ENCODE peak calls at places on chromosomes 4 and X, in nine cellular contexts. L is transverse colon, D is IMR-90, T is heart left ventricle, A is upper lobe of left lung, E is HepG2, H is HCT116, X is A549, K is ovary. V is an unnamed sample.
A peak's percentile ranks its signal among the peaks of the same experiment; 100 is the strongest.

GRCh38 chr4:1207603-1208265 is 35.4 kb upstream of the SPON2 start:
- DNase-seq in L (peak; percentile 58), D (peak; percentile 87), T (peak; percentile 83), A (peak; percentile 28), E (no peak), H (no peak), X (no peak), K (peak; percentile 81), V (peak; percentile 34)

GRCh38 chr4:40246938-40247337 is 50.1 kb downstream of the RHOH start:
- DNase-seq in L (no peak), D (no peak), T (no peak), A (no peak), E (no peak), H (no peak), X (no peak), K (no peak), V (no peak)

GRCh38 chrX:21741869-21742701 is 15.8 kb downstream of the SMPX start:
- DNase-seq in L (no peak), D (no peak), T (no peak), A (no peak), E (no peak), H (no peak), X (no peak), K (no peak), V (no peak)

GRCh38 chrX:13911581-13911980 is 94.7 kb upstream of the GPM6B start:
- DNase-seq in L (no peak), D (peak; percentile 74), T (no peak), A (no peak), E (no peak), H (no peak), X (no peak), K (no peak), V (no peak)

GRCh38 chr4:157803441-157804168 is 369.2 kb downstream of the GASK1B start:
- DNase-seq in L (no peak), D (no peak), T (no peak), A (no peak), E (no peak), H (no peak), X (no peak), K (no peak), V (no peak)

GRCh38 chrX:101931104-101931493 is 728 bp downstream of the ZMAT1 start:
- DNase-seq in L (no peak), D (no peak), T (no peak), A (no peak), E (no peak), H (no peak), X (no peak), K (no peak), V (no peak)

GRCh38 chr4:17817027-17817426 is 6.2 kb downstream of the NCAPG start:
- DNase-seq in L (no peak), D (peak; percentile 78), T (no peak), A (no peak), E (peak; percentile 29), H (peak; percentile 10), X (no peak), K (no peak), V (no peak)

GRCh38 chr4:174136013-174136412 is 147.5 kb downstream of the FBXO8 start:
- DNase-seq in L (no peak), D (no peak), T (no peak), A (no peak), E (no peak), H (no peak), X (no peak), K (no peak), V (no peak)

GRCh38 chrX:46713672-46714487 is 45.0 kb downstream of the SLC9A7 start:
- DNase-seq in L (no peak), D (peak; percentile 22), T (no peak), A (no peak), E (no peak), H (no peak), X (no peak), K (no peak), V (no peak)

GRCh38 chr4:151991001-151991883 is 230.4 kb upstream of the GATB start:
- DNase-seq in L (no peak), D (no peak), T (no peak), A (no peak), E (no peak), H (no peak), X (no peak), K (no peak), V (no peak)

GRCh38 chrX:69065451-69065850 is 99.8 kb downstream of the PJA1 start:
- DNase-seq in L (no peak), D (peak; percentile 50), T (no peak), A (peak; percentile 4), E (no peak), H (no peak), X (no peak), K (no peak), V (no peak)

GRCh38 chr4:80237992-80238391 is 28.5 kb upstream of the FGF5 start:
- DNase-seq in L (no peak), D (peak; percentile 96), T (no peak), A (no peak), E (no peak), H (no peak), X (no peak), K (no peak), V (no peak)

GRCh38 chr4:59818656-59819055 is 1381.5 kb upstream of the ADGRL3 start:
- DNase-seq in L (no peak), D (no peak), T (no peak), A (no peak), E (no peak), H (no peak), X (peak; percentile 1), K (no peak), V (no peak)

DNA sequence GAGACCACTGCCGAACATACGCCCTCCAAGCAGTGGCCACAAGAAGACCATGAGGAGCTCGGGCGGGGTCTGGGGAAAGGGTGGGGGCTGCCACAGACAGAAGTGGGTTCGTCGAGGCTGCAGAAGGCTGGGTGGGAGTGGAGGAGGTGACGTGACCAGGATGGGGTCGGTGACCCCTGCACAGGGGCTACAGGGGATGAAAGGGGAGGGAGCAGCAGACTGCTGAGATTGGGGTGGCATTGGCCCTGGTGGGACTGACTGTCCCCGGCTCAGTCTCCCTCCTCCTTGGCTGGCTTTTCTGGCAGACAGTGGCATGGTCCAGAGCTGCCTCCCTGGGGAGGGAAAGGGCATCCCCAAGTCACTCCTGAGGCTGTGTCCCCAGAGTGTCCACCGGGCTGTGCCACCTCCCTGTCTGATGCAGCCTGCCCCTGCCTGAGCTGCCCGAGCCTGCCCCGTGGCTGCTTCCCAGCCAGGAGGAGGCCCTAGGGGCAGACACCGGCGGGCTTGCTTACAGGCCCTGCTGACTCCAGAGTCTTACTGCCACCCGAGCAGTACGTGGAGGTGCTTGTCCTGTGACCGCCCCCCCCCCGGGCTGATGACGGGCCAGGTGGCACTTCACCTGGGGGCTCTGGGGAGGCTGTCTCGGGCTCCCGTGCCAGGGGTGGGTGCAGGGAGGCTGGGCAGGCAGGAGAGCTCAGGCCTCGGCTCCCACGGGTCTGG is 7.2 kb downstream of the SH3BP2 start:
- DNase-seq in L (peak; percentile 9), D (no peak), T (peak; percentile 80), A (peak; percentile 62), E (no peak), H (no peak), X (no peak), K (peak; percentile 35), V (peak; percentile 49)
- TF ChIP-seq POLR2A in L (no peak), D (no peak), T (no peak), A (no peak), E (no peak), H (no peak), X (no peak), K (no peak), V (no peak)

DNA sequence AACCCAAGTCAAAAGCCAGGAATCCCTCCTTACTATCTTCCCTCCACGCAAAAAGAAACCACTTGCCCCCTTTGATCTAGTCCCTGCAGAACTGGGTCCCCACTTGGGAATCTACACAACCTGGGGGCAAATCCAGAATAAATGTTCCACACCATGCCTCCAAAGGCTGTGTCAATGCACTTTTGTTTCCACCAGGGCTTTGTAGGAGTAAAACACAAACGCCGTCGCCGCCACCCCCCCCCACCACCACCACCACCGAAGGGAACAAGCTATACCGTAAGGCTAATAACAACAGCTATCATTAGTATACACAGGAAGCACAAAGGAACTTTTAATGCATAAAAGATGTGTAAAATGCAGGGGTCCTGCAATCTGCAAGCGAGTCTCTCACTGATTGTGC is 13.3 kb downstream of the BCOR start:
- DNase-seq in L (no peak), D (no peak), T (no peak), A (no peak), E (no peak), H (no peak), X (no peak), K (no peak), V (no peak)
- H3K4me1 ChIP-seq in L (peaks cover 41% of the 10 kb centered on the region), D (peaks cover 24% of the 10 kb centered on the region), T (peaks cover 52% of the 10 kb centered on the region), A (peaks cover 37% of the 10 kb centered on the region), E (peaks cover 84% of the 10 kb centered on the region), H (peaks cover 59% of the 10 kb centered on the region), X (peaks cover 42% of the 10 kb centered on the region), K (peaks cover 10% of the 10 kb centered on the region), V (peaks cover 40% of the 10 kb centered on the region)

GRCh38 chrX:16920116-16920515 is 26.3 kb upstream of the REPS2 start:
- DNase-seq in L (no peak), D (no peak), T (no peak), A (no peak), E (no peak), H (no peak), X (no peak), K (no peak), V (no peak)
- TF ChIP-seq CTCF in L (no peak), D (no peak), T (no peak), A (no peak), E (no peak), H (no peak), X (no peak), K (no peak), V (no peak)

GRCh38 chrX:110358548-110358947 is at the start of gene RTL9:
- DNase-seq in L (no peak), D (no peak), T (no peak), A (no peak), E (no peak), H (no peak), X (no peak), K (no peak), V (no peak)

GRCh38 chrX:110359273-110359672 is 625 bp downstream of the RTL9 start:
- DNase-seq in L (no peak), D (no peak), T (no peak), A (no peak), E (no peak), H (no peak), X (no peak), K (no peak), V (no peak)

GRCh38 chrX:110363241-110363640 is 4.6 kb downstream of the RTL9 start:
- DNase-seq in L (no peak), D (no peak), T (no peak), A (no peak), E (no peak), H (no peak), X (no peak), K (no peak), V (no peak)
- TF ChIP-seq POLR2A in L (no peak), D (no peak), T (no peak), A (no peak), E (no peak), H (no peak), X (no peak), K (no peak), V (no peak)

V was measured in adrenal gland.